ENCODE peak calls at places on chromosome 11, in six cellular contexts. N, O, J, P, S and C are unnamed samples.

GRCh38 chr11:48141475-48142100 is 75.0 kb upstream of the OR4B1 start:
- DNase-seq in N (no peak), O (no peak), J (no peak), P (no peak), S (no peak), C (no peak)

GRCh38 chr11:34201130-34201529 is 95.7 kb downstream of the NAT10 start:
- DNase-seq in N (no peak), O (no peak), J (no peak), P (no peak), S (no peak), C (no peak)

GRCh38 chr11:44766112-44766971 is 39.6 kb downstream of the TSPAN18 start:
- DNase-seq in N (no peak), O (no peak), J (no peak), P (no peak), S (peak; percentile 46), C (no peak)

GRCh38 chr11:64357904-64358535 is 942 bp upstream of the RPS6KA4 start:
- DNase-seq in N (no peak), O (no peak), J (peak; percentile 62), P (peak; percentile 74), S (no peak), C (no peak)

GRCh38 chr11:86440305-86440716 is 65.6 kb downstream of the CCDC81 start:
- DNase-seq in N (no peak), O (no peak), J (peak; percentile 3), P (no peak), S (no peak), C (no peak)

GRCh38 chr11:57513911-57514537 is 1.5 kb downstream of the SLC43A1 start:
- DNase-seq in N (peak; percentile 31), O (no peak), J (peak; percentile 18), P (peak; percentile 61), S (peak; percentile 81), C (no peak)

GRCh38 chr11:44728085-44728410 is 1.3 kb downstream of the TSPAN18 start:
- DNase-seq in N (no peak), O (no peak), J (no peak), P (no peak), S (no peak), C (no peak)

GRCh38 chr11:33160147-33160546 is 1.1 kb downstream of the CSTF3 start:
- DNase-seq in N (no peak), O (no peak), J (no peak), P (no peak), S (peak; percentile 54), C (no peak)

GRCh38 chr11:10728779-10729472 is 22.1 kb upstream of the CTR9 start:
- DNase-seq in N (no peak), O (no peak), J (no peak), P (no peak), S (peak; percentile 89), C (no peak)

GRCh38 chr11:10657308-10658271 is 36.0 kb downstream of the IRAG1 start:
- DNase-seq in N (no peak), O (no peak), J (peak; percentile 23), P (peak; percentile 14), S (peak; percentile 14), C (no peak)

GRCh38 chr11:27285761-27286160 is 77.3 kb downstream of the CCDC34 start:
- DNase-seq in N (no peak), O (no peak), J (no peak), P (no peak), S (no peak), C (no peak)

GRCh38 chr11:112941096-112941495 is 20.1 kb upstream of the NCAM1 start:
- DNase-seq in N (no peak), O (no peak), J (no peak), P (no peak), S (no peak), C (no peak)

GRCh38 chr11:27328602-27329001 is 34.4 kb downstream of the CCDC34 start:
- DNase-seq in N (no peak), O (no peak), J (no peak), P (no peak), S (peak; percentile 75), C (no peak)

GRCh38 chr11:85825590-85825989 is 14.6 kb upstream of the SYTL2 start:
- DNase-seq in N (no peak), O (no peak), J (no peak), P (no peak), S (no peak), C (no peak)

GRCh38 chr11:21646351-21646750 is 546.5 kb upstream of the ANO5 start:
- DNase-seq in N (no peak), O (no peak), J (no peak), P (no peak), S (no peak), C (no peak)

GRCh38 chr11:111363985-111364384 is 15.1 kb downstream of the POU2AF1 start:
- DNase-seq in N (no peak), O (no peak), J (no peak), P (no peak), S (no peak), C (no peak)

GRCh38 chr11:7353100-7353499 is 101.4 kb downstream of the SYT9 start:
- DNase-seq in N (no peak), O (no peak), J (no peak), P (peak; percentile 19), S (peak; percentile 87), C (no peak)

GRCh38 chr11:63532799-63533475 is 3.7 kb upstream of the PLAAT4 start:
- DNase-seq in N (no peak), O (no peak), J (no peak), P (no peak), S (peak; percentile 32), C (no peak)

GRCh38 chr11:61157743-61158142 is 3.5 kb downstream of the VPS37C start:
- DNase-seq in N (no peak), O (no peak), J (no peak), P (no peak), S (peak; percentile 32), C (no peak)

GRCh38 chr11:2777396-2777795 is 77.6 kb upstream of the KCNQ1OT1 start:
- DNase-seq in N (no peak), O (no peak), J (no peak), P (no peak), S (no peak), C (no peak)

GRCh38 chr11:5476184-5476819 is 12.2 kb upstream of the OR52D1 start:
- DNase-seq in N (peak; percentile 20), O (no peak), J (peak; percentile 16), P (peak; percentile 48), S (peak; percentile 81), C (no peak)

GRCh38 chr11:93143186-93143585 is 54.6 kb downstream of the SLC36A4 start:
- DNase-seq in N (no peak), O (no peak), J (no peak), P (no peak), S (no peak), C (no peak)

GRCh38 chr11:63737718-63738117 is 30.9 kb downstream of the ZFTA start:
- DNase-seq in N (no peak), O (no peak), J (no peak), P (no peak), S (no peak), C (no peak)